ENCODE peak calls at places on chromosomes 7 and 10, in ten cellular contexts. A, M, C, U, H, N, L, I, R and B are unnamed samples.

GRCh38 chr10:130686680-130687300 is 550.6 kb downstream of the GLRX3 start:
- DNase-seq in A (no peak), M (no peak), C (no peak), U (no peak), H (peak; percentile 69), N (no peak), L (no peak), I (peak; percentile 36), R (no peak), B (peak; percentile 14)

GRCh38 chr7:25515876-25516275 is 287.6 kb upstream of the NPVF start:
- DNase-seq in A (peak; percentile 26), M (no peak), C (no peak), U (no peak), H (no peak), N (no peak), L (no peak), I (no peak), R (no peak), B (no peak)

GRCh38 chr7:155669717-155670505 is 25.4 kb downstream of the RBM33 start:
- DNase-seq in A (peak; percentile 88), M (peak; percentile 82), C (no peak), U (no peak), H (no peak), N (no peak), L (peak; percentile 45), I (peak; percentile 84), R (peak; percentile 60), B (no peak)

GRCh38 chr10:114453576-114453975 is 49.3 kb upstream of the AFAP1L2 start:
- DNase-seq in A (no peak), M (no peak), C (no peak), U (no peak), H (no peak), N (no peak), L (no peak), I (peak; percentile 28), R (no peak), B (no peak)

GRCh38 chr7:110186334-110186733 is 904.6 kb upstream of the LRRN3 start:
- DNase-seq in A (no peak), M (no peak), C (no peak), U (peak; percentile 19), H (no peak), N (no peak), L (no peak), I (no peak), R (no peak), B (no peak)

GRCh38 chr7:128322040-128322643 is 21.6 kb downstream of the RBM28 start:
- DNase-seq in A (peak; percentile 60), M (no peak), C (no peak), U (no peak), H (peak; percentile 27), N (no peak), L (peak; percentile 63), I (peak; percentile 61), R (peak; percentile 77), B (no peak)

GRCh38 chr7:106110885-106111670 is 1.0 kb downstream of the SYPL1 start:
- DNase-seq in A (peak; percentile 46), M (no peak), C (no peak), U (no peak), H (no peak), N (no peak), L (no peak), I (no peak), R (peak; percentile 36), B (no peak)

GRCh38 chr10:47024399-47025252 is 113.4 kb downstream of the PTPN20 start:
- DNase-seq in A (peak; percentile 37), M (peak; percentile 40), C (peak; percentile 85), U (peak; percentile 39), H (peak; percentile 85), N (peak; percentile 35), L (peak; percentile 61), I (peak; percentile 82), R (peak; percentile 41), B (peak; percentile 77)

GRCh38 chr7:101251871-101252659 is 7.2 kb upstream of the FIS1 start:
- DNase-seq in A (peak; percentile 96), M (peak; percentile 99), C (peak; percentile 96), U (peak; percentile 96), H (peak; percentile 99), N (peak; percentile 94), L (peak; percentile 99), I (peak; percentile 100), R (peak; percentile 98), B (peak; percentile 99)

GRCh38 chr7:665751-666453 is 60.6 kb upstream of the DNAAF5 start:
- DNase-seq in A (peak; percentile 16), M (no peak), C (no peak), U (no peak), H (no peak), N (no peak), L (no peak), I (peak; percentile 74), R (peak; percentile 37), B (no peak)

GRCh38 chr7:65301007-65301406 is 72.6 kb upstream of the ZNF92 start:
- DNase-seq in A (no peak), M (no peak), C (no peak), U (no peak), H (no peak), N (no peak), L (no peak), I (no peak), R (no peak), B (no peak)

GRCh38 chr10:33600381-33600780 is 265.9 kb upstream of the NRP1 start:
- DNase-seq in A (peak; percentile 10), M (no peak), C (no peak), U (no peak), H (no peak), N (no peak), L (peak; percentile 40), I (no peak), R (no peak), B (no peak)

GRCh38 chr10:78505657-78506056 is 472.0 kb downstream of the RPS24 start:
- DNase-seq in A (peak; percentile 48), M (no peak), C (no peak), U (no peak), H (no peak), N (no peak), L (no peak), I (no peak), R (no peak), B (no peak)

GRCh38 chr7:88267421-88267820 is 39.3 kb downstream of the STEAP4 start:
- DNase-seq in A (no peak), M (no peak), C (no peak), U (no peak), H (no peak), N (no peak), L (no peak), I (no peak), R (no peak), B (no peak)
- TF ChIP-seq CTCF in A (no peak), M (no peak), C (no peak), U (no peak), H (no peak), N (no peak), L (no peak), I (no peak), R (no peak), B (no peak)

GRCh38 chr7:133561361-133561760 is 308.5 kb downstream of the EXOC4 start:
- DNase-seq in A (no peak), M (no peak), C (no peak), U (no peak), H (no peak), N (no peak), L (no peak), I (peak; percentile 16), R (no peak), B (no peak)

GRCh38 chr7:133560900-133561299 is 308.0 kb downstream of the EXOC4 start:
- DNase-seq in A (no peak), M (no peak), C (no peak), U (no peak), H (no peak), N (no peak), L (no peak), I (no peak), R (no peak), B (no peak)

GRCh38 chr7:133563196-133563707 is 310.4 kb downstream of the EXOC4 start:
- DNase-seq in A (no peak), M (no peak), C (no peak), U (no peak), H (no peak), N (no peak), L (no peak), I (no peak), R (peak; percentile 76), B (no peak)

GRCh38 chr7:133562617-133563016 is 309.7 kb downstream of the EXOC4 start:
- DNase-seq in A (peak; percentile 51), M (no peak), C (no peak), U (no peak), H (no peak), N (no peak), L (no peak), I (no peak), R (peak; percentile 94), B (no peak)

DNA sequence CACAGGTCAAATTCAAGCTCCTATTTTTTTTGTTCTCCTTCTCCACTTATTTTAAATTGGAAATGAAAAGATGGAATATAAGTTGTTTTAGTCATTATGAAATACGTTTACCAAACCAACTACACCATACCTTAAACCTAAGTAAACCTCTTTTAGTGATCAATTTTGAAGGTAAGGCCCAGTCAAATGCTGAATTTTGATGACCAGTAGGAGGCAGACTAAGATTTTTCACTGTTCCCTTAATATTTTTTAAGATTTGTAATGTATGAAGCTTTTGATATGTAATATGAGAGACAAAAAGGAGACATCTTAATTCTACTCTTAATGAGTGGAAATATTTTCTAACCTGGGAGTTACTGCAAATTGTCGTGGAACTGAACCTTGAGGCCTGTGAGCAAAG is 311.6 kb downstream of the EXOC4 start:
- DNase-seq in A (no peak), M (no peak), C (no peak), U (no peak), H (no peak), N (no peak), L (no peak), I (peak; percentile 16), R (no peak), B (no peak)
- TF ChIP-seq CTCF in A (no peak), M (no peak), C (no peak), U (no peak), H (no peak), N (no peak), L (peak; percentile 23), I (peak; percentile 41), R (no peak), B (no peak)

GRCh38 chr7:86598311-86598710 is 45.4 kb upstream of the GRM3 start:
- DNase-seq in A (no peak), M (no peak), C (no peak), U (no peak), H (peak; percentile 22), N (no peak), L (no peak), I (peak; percentile 84), R (no peak), B (peak; percentile 34)
- TF ChIP-seq CTCF in A (no peak), M (no peak), C (peak; percentile 29), U (no peak), H (peak; percentile 45), N (no peak), L (no peak), I (peak; percentile 88), R (no peak), B (peak; percentile 21)

DNA sequence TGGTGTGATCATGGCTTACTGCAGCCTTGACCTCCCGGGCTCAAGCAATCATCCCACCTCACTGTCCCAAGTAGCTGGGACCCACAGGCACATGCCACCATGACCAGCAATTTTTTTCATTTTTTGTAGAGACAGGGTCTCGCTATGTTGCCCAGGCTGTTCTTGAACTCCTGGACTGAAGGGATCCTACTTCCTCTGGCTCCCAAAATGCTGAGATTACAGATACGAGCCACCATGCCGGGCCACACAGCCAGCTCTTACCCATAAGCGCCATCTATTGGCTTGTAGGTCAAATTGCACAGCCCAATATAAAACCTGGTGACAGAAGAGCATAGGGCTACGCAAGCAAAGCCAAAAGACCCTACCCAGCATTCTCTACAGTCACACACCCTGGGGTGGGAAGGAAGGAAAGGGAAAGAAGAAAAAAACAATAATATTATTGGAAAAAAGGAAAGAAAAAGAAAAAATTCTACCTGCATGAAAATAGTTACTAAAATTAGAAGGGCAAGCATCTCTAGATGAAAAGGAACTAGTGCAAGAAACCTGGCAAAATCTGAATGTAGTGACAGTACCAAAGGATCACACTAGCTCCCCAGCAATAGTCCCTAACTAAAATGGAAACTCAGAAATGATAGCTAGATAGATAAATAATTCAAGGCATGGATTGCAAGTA is 29.4 kb upstream of the AMPH start:
- DNase-seq in A (peak; percentile 69), M (no peak), C (peak; percentile 57), U (no peak), H (peak; percentile 47), N (no peak), L (peak; percentile 68), I (peak; percentile 84), R (peak; percentile 61), B (peak; percentile 22)
- TF ChIP-seq CTCF in A (peak; percentile 86), M (peak; percentile 64), C (peak; percentile 88), U (peak; percentile 21), H (peak; percentile 82), N (no peak), L (peak; percentile 81), I (peak; percentile 92), R (peak; percentile 86), B (peak; percentile 66)